ENCODE peak calls at places on chromosomes 12 and 14, in four cellular contexts. H is endothelial cell of umbilical vein, S is GM12878, I is A673. K is an unnamed sample.

GRCh38 chr12:79761341-79761740 is 70.6 kb upstream of the PAWR start:
- DNase-seq in H (no peak), I (no peak), S (no peak), K (no peak)

GRCh38 chr14:26765768-26766550 is 168.1 kb upstream of the NOVA1 start:
- DNase-seq in H (peak), S (no peak), I (peak), K (peak)

GRCh38 chr12:52630104-52630500 is 11.7 kb upstream of the KRT73 start:
- DNase-seq in H (no peak), I (no peak), S (no peak), K (no peak)

GRCh38 chr12:24851816-24852337 is 97.0 kb downstream of the BCAT1 start:
- DNase-seq in S (no peak), I (peak), H (peak), K (no peak)

GRCh38 chr12:99130808-99131538 is 485.9 kb downstream of the APAF1 start:
- DNase-seq in H (no peak), I (peak), S (peak), K (peak)

GRCh38 chr12:26317942-26318565 is 122.7 kb downstream of the SSPN start:
- DNase-seq in S (no peak), I (no peak), H (peak), K (peak)

GRCh38 chr12:5745251-5745888 is 199.7 kb downstream of the ANO2 start:
- DNase-seq in I (peak), S (no peak), H (peak), K (peak)

GRCh38 chr12:19131020-19131431 is 1.5 kb downstream of the PLEKHA5 start:
- DNase-seq in H (peak), I (peak), S (no peak), K (peak)

GRCh38 chr12:91326043-91327027 is 143.7 kb upstream of the DCN start:
- DNase-seq in H (peak), I (peak), S (no peak), K (peak)

GRCh38 chr12:57242691-57243454 is 8.1 kb downstream of the STAC3 start:
- DNase-seq in I (peak), S (no peak), H (peak), K (peak)

GRCh38 chr12:90712671-90713070 is 242.3 kb downstream of the CCER1 start:
- DNase-seq in S (no peak), H (peak), I (no peak), K (peak)

GRCh38 chr12:115012861-115013667 is 329.1 kb upstream of the TBX3 start:
- DNase-seq in H (no peak), S (no peak), I (no peak), K (no peak)

GRCh38 chr12:50186667-50187066 is 19.5 kb upstream of the CERS5 start:
- DNase-seq in H (peak), S (no peak), I (peak), K (peak)

GRCh38 chr12:110606253-110606611 is 7.7 kb upstream of the TCTN1 start:
- DNase-seq in H (no peak), I (no peak), S (no peak), K (no peak)

GRCh38 chr12:40336573-40337199 is 111.9 kb downstream of the LRRK2 start:
- DNase-seq in I (peak), S (no peak), H (peak), K (peak)

GRCh38 chr12:110247340-110248095 is 33.5 kb upstream of the ATP2A2 start:
- DNase-seq in S (no peak), H (no peak), I (no peak), K (no peak)

GRCh38 chr12:22993639-22994038 is 368.7 kb downstream of the ETNK1 start:
- DNase-seq in S (no peak), I (no peak), H (no peak), K (peak)

GRCh38 chr14:72500234-72500838 is 393.6 kb downstream of the DPF3 start:
- DNase-seq in I (no peak), S (no peak), H (no peak), K (no peak)

GRCh38 chr12:110689002-110689600 is at the start of gene HVCN1:
- DNase-seq in I (peak), S (no peak), H (no peak), K (peak)

GRCh38 chr12:62969695-62970094 is 34.7 kb upstream of the PPM1H start:
- DNase-seq in H (no peak), I (no peak), S (no peak), K (no peak)

GRCh38 chr14:68520637-68521556 is 272.0 kb downstream of the ZFP36L1 start:
- DNase-seq in S (no peak), H (no peak), I (no peak), K (no peak)

GRCh38 chr14:92688434-92689375 is 59.7 kb downstream of the LGMN start:
- DNase-seq in S (no peak), I (no peak), H (no peak), K (no peak)

GRCh38 chr14:93056840-93057585 is 58.7 kb downstream of the ITPK1 start:
- DNase-seq in H (no peak), S (no peak), I (no peak), K (no peak)

GRCh38 chr12:114444422-114445279 is 38.7 kb upstream of the TBX5 start:
- DNase-seq in H (no peak), I (no peak), S (no peak), K (peak)

GRCh38 chr14:73696466-73697390 is 17.5 kb downstream of the PNMA1 start:
- DNase-seq in S (peak), H (peak), I (no peak), K (peak)

GRCh38 chr12:132441871-132442863 is 47.8 kb upstream of the FBRSL1 start:
- DNase-seq in I (no peak), S (no peak), H (no peak), K (no peak)

GRCh38 chr12:78697817-78698415 is 166.7 kb upstream of the SYT1 start:
- DNase-seq in I (no peak), H (peak), S (no peak), K (no peak)

GRCh38 chr12:67578976-67579661 is 69.4 kb upstream of the DYRK2 start:
- DNase-seq in I (no peak), H (no peak), S (no peak), K (no peak)

GRCh38 chr12:18703916-18704315 is 33.9 kb downstream of the PLCZ1 start:
- DNase-seq in S (no peak), I (no peak), H (no peak), K (no peak)

GRCh38 chr14:90378249-90378648 is 18.6 kb upstream of the CALM1 start:
- DNase-seq in S (no peak), H (no peak), I (no peak), K (no peak)

GRCh38 chr14:58082491-58083098 is 69.4 kb downstream of the ARMH4 start:
- DNase-seq in H (peak), S (no peak), I (peak), K (peak)
- H3K4me3 ChIP-seq in H (no peak), S (no peak), I (no peak), K (no peak)

DNA sequence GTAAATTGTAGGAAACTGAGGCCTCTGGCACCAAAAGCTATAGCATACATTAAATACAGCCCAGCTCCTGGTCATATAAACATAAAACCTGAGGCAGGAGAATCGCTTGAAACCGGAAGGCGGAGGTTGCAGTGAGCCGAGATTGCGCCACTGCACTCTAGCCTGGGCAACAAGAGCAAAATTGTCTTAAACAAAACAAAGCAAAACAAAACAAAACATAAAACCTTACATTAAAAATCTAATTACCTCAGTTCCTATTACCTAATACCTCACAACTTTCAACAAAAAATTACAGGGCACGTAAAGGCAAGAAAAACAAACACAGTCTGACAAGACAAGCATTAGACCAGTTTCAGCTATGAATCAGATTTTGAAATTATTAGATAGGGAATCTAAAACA is 36.7 kb downstream of the TMEM116 start:
- DNase-seq in S (no peak), H (no peak), I (no peak), K (no peak)
- TF ChIP-seq CTCF in S (no peak), H (no peak), I (no peak), K (no peak)

DNA sequence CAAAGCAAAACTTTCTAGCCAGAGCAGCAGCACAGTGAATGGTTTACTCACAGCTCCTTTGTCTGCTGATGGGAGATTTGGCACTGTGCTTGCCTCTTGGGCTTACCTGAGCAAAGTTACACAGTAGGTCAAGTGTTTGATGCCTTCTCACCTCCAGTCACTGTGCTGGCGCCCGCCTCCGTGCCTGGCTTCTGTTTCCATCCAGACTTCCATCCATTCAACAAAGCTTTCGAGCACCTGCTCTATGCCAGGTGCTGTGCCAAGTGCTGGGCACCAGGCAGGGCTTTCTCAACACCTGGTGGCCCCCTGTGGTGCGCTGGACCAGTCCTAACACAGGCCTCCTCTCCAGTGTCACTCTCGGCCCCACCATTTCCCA is 199.2 kb upstream of the EEA1 start:
- DNase-seq in S (no peak), H (no peak), I (no peak), K (no peak)
- H3K4me3 ChIP-seq in S (no peak), H (no peak), I (no peak), K (no peak)

GRCh38 chr12:2008677-2009076 is 4.4 kb upstream of the DCP1B start:
- DNase-seq in S (no peak), I (no peak), H (no peak), K (peak)

GRCh38 chr12:2013527-2014223 is 9.4 kb upstream of the DCP1B start:
- DNase-seq in S (no peak), I (no peak), H (peak), K (no peak)

GRCh38 chr12:2011641-2012607 is 7.7 kb upstream of the DCP1B start:
- DNase-seq in S (no peak), H (no peak), I (no peak), K (no peak)

GRCh38 chr12:2013111-2013510 is 8.9 kb upstream of the DCP1B start:
- DNase-seq in I (no peak), H (no peak), S (no peak), K (no peak)

GRCh38 chr12:2009623-2010022 is 5.4 kb upstream of the DCP1B start:
- DNase-seq in S (no peak), I (no peak), H (no peak), K (no peak)
- TF ChIP-seq CTCF in S (peak), I (peak), H (no peak), K (peak)

GRCh38 chr14:52018970-52019369 is 29.6 kb downstream of the RTRAF start:
- DNase-seq in S (no peak), H (no peak), I (no peak), K (no peak)

GRCh38 chr14:52020315-52020714 is 31.0 kb downstream of the RTRAF start:
- DNase-seq in H (peak), I (no peak), S (no peak), K (no peak)

GRCh38 chr14:52023518-52023917 is 34.2 kb downstream of the RTRAF start:
- DNase-seq in S (no peak), I (no peak), H (peak), K (peak)

GRCh38 chr14:52021971-52022600 is 32.7 kb downstream of the RTRAF start:
- DNase-seq in I (no peak), H (peak), S (peak), K (no peak)

GRCh38 chr14:52020866-52021717 is 31.7 kb downstream of the RTRAF start:
- DNase-seq in S (peak), H (peak), I (peak), K (peak)
- H3K4me3 ChIP-seq in S (no peak), H (no peak), I (no peak), K (no peak)

GRCh38 chr12:72574138-72574537 is 302.0 kb downstream of the TRHDE start:
- DNase-seq in H (no peak), I (no peak), S (no peak), K (no peak)

DNA sequence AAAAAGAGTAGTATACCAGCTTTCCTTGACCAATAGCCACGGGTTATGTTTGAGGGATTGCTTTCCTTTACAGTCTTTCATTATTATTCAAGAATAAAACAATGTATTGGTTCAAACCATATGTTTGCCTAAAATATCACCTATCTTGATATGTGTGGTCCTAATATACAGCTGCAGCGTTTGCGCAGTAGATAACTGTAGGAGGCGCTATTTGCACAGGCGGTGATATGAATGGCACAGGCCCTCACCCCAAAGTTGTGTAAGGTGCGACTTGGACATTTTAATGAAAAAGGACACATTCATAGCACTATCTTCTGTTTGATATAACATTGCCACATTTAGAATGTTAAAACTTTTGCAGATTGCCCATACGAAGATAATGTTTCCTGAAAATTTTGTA is 298.4 kb downstream of the TRHDE start:
- DNase-seq in H (no peak), I (peak), S (no peak), K (no peak)
- TF ChIP-seq CTCF in H (no peak), I (peak), S (peak), K (peak)

GRCh38 chr12:64679487-64679983 is 69.2 kb downstream of the RASSF3 start:
- DNase-seq in I (peak), S (no peak), H (peak), K (peak)
- H3K4me3 ChIP-seq in I (peak), S (no peak), H (peak), K (peak)

DNA sequence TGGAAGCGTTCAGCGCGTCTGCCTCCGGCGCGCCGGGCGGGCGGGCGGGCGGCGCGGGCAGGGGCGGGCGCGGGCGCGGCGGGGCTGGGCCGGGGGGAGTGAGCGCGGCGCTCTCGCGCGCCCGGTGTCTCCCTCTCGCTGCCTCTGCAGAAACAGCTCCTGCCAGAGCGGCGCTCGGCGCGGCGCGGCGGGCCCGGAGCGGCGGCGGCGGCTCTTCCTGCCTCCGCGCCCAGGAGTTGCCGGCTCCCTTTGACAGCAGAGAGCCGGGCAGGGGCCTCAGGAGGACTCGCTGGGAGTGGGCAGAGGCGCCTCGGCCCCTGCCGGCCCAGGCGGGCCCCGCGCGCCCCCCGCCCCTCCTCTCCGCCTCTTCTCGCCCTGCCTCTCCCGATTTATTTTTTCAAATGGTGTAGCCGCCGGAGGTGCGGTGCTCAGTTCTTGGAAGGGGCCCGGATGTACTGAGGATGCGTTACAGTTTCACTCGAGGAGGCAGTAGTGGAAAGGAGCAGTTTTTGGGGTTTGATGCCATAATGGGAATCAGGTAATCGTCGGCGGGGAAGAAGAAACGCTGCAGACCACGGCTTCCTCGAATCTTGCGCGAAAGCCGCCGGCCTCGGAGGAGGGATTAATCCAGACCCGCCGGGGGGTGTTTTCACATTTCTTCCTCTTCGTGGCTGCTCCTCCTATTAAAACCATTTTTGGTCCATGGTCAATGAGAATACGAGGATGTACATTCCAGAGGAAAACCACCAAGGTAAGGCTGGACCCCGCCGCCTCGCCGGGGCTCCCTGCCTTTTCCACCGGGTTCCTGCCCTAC is at the start of gene CACNA1C:
- DNase-seq in I (peak), S (no peak), H (peak), K (peak)
- TF ChIP-seq CTCF in I (no peak), S (no peak), H (no peak), K (peak)

DNA sequence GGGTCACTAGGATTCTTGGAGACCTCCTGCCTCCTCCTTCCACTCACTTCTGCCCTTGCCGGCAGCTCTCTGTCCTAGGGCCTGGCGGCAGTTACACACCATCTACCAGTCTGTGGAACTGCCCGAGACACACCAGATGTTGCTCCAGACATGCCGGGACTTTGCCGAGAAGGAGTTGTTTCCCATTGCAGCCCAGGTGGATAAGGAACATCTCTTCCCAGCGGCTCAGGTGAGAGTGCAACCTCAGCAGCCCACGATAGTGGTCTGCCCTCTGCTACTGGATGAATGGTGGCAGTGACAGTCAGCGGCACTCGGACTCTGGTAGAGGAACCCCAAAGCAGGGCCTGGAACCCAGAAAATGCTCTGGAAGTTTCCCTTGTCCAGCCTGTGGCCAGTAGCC is 1.3 kb downstream of the ACADS start:
- DNase-seq in I (no peak), H (no peak), S (no peak), K (no peak)
- H3K4me3 ChIP-seq in I (no peak), H (no peak), S (no peak), K (no peak)

GRCh38 chr12:11622774-11623375 is 26.6 kb upstream of the ETV6 start:
- DNase-seq in H (no peak), I (peak), S (peak), K (no peak)

GRCh38 chr12:11624126-11624525 is 25.3 kb upstream of the ETV6 start:
- DNase-seq in H (no peak), I (no peak), S (no peak), K (no peak)

GRCh38 chr12:11623382-11623781 is 26.1 kb upstream of the ETV6 start:
- DNase-seq in S (no peak), H (no peak), I (no peak), K (no peak)

DNA sequence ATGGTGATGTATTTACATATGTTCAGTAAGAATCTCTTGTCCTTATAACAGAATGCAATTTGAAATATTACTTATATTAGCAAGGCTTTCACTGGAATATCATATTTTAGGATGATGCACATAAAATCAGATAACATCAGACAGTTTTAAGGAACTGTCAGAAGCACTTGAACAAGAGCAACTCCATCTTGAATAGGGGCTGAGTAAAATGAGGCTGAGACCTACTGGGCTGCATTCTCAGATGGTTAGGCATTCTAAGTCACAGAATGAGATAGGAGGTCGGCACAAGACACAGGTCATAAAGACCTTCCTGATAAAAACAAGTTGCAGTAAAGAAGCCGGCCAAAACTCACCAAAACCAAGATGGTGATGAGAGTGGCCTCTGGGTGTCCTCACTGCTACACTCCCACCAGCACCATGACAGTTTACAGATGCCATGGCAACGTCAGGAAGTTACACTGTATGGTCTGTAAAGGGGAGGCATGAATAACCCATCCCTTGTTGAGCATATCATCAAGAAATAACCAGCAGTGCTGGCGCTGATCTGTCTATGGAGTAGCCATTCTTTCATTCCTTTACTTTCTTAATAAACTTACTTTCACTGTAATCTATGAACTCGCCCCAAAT is 27.6 kb upstream of the ETV6 start:
- DNase-seq in S (no peak), I (peak), H (peak), K (no peak)
- TF ChIP-seq CTCF in S (peak), I (no peak), H (no peak), K (peak)

K was measured in astrocyte of the spinal cord.